ENCODE peak calls at places on chromosomes 11 and 22, in six cellular contexts. U is nephron progenitor cell, B is pancreas, P is neural crest cell, K is hepatocyte, D is fibroblast of lung. T is an unnamed sample.

GRCh38 chr11:130671801-130672700 is 223.6 kb downstream of the ADAMTS15 start:
- DNase-seq in B (peak; percentile 47), D (peak; percentile 89), U (peak; percentile 41), P (peak; percentile 16), K (peak; percentile 88), T (peak; percentile 91)

GRCh38 chr22:20748082-20748481 is 25.8 kb upstream of the SERPIND1 start:
- DNase-seq in D (no peak), U (no peak), P (no peak), B (no peak), K (no peak), T (no peak)

GRCh38 chr11:70539360-70540095 is 141.2 kb downstream of the CTTN start:
- DNase-seq in D (no peak), K (no peak), P (no peak), B (no peak), U (no peak), T (no peak)

GRCh38 chr11:61429346-61429690 is 457 bp downstream of the CPSF7 start:
- DNase-seq in K (peak; percentile 88), P (peak; percentile 73), B (no peak), D (peak; percentile 66), U (peak; percentile 89), T (no peak)

GRCh38 chr22:28142361-28142801 is 223.3 kb upstream of the PITPNB start:
- DNase-seq in B (no peak), P (no peak), U (peak; percentile 8), D (peak; percentile 92), K (peak; percentile 13), T (peak; percentile 93)

GRCh38 chr11:123977731-123978347 is at the start of gene OR10S1:
- DNase-seq in D (no peak), P (no peak), B (no peak), U (no peak), K (no peak), T (no peak)

GRCh38 chr11:13448876-13449275 is 14.1 kb downstream of the BTBD10 start:
- DNase-seq in D (peak; percentile 77), K (no peak), P (no peak), B (no peak), U (no peak), T (no peak)

GRCh38 chr22:20536590-20537324 is 29.3 kb downstream of the MED15 start:
- DNase-seq in K (no peak), D (no peak), P (no peak), U (no peak), B (no peak), T (no peak)

GRCh38 chr22:27842236-27842993 is 40.9 kb upstream of the MN1 start:
- DNase-seq in U (no peak), P (no peak), K (no peak), D (no peak), B (no peak), T (no peak)

GRCh38 chr11:62880231-62880802 is 379 bp upstream of the SLC3A2 start:
- DNase-seq in B (no peak), D (peak; percentile 75), P (peak; percentile 24), U (peak; percentile 36), K (peak; percentile 66), T (no peak)

GRCh38 chr11:59678813-59679165 is 10.0 kb upstream of the PATL1 start:
- DNase-seq in U (no peak), K (no peak), D (no peak), B (no peak), P (no peak), T (no peak)

GRCh38 chr11:125082611-125083311 is 19.7 kb downstream of the SLC37A2 start:
- DNase-seq in D (peak; percentile 87), B (no peak), K (peak; percentile 72), P (no peak), U (no peak), T (peak; percentile 13)

GRCh38 chr11:3977078-3977477 is 117.5 kb upstream of the RRM1 start:
- DNase-seq in B (no peak), P (no peak), U (no peak), K (no peak), D (no peak), T (no peak)

GRCh38 chr11:16278273-16278672 is 78.1 kb downstream of the SOX6 start:
- DNase-seq in K (no peak), B (no peak), D (no peak), P (no peak), U (no peak), T (no peak)

GRCh38 chr11:9530901-9531625 is 42.4 kb upstream of the WEE1 start:
- DNase-seq in K (no peak), P (no peak), U (no peak), B (no peak), D (no peak), T (no peak)

GRCh38 chr11:126647735-126648134 is 292.2 kb downstream of the ST3GAL4 start:
- DNase-seq in B (no peak), P (no peak), K (peak; percentile 49), U (no peak), D (peak; percentile 26), T (peak; percentile 68)

GRCh38 chr11:58006940-58007339 is 16.7 kb upstream of the OR9Q1 start:
- DNase-seq in P (no peak), B (no peak), K (no peak), U (no peak), D (no peak), T (no peak)

GRCh38 chr11:47331454-47332302 is 20.8 kb downstream of the MYBPC3 start:
- DNase-seq in B (no peak), D (no peak), U (no peak), P (no peak), K (no peak), T (no peak)

GRCh38 chr11:116829525-116830183 is at the start of gene APOC3:
- DNase-seq in D (peak; percentile 26), K (peak; percentile 80), U (no peak), B (no peak), P (no peak), T (no peak)

GRCh38 chr11:31500560-31500959 is 8.9 kb downstream of the IMMP1L start:
- DNase-seq in U (no peak), K (no peak), B (no peak), D (peak; percentile 56), P (no peak), T (no peak)

GRCh38 chr11:70381872-70382842 is 16.2 kb upstream of the CTTN start:
- DNase-seq in D (peak; percentile 85), B (no peak), P (no peak), U (no peak), K (no peak), T (peak; percentile 61)

GRCh38 chr11:61079416-61080150 is 22.7 kb upstream of the CD5 start:
- DNase-seq in P (no peak), D (no peak), U (no peak), K (no peak), B (no peak), T (no peak)

GRCh38 chr11:126404367-126404766 is 48.9 kb downstream of the ST3GAL4 start:
- DNase-seq in B (no peak), D (no peak), U (no peak), P (no peak), K (no peak), T (no peak)

GRCh38 chr11:76803811-76804600 is 20.9 kb downstream of the TSKU start:
- DNase-seq in K (no peak), B (no peak), P (no peak), U (no peak), D (peak; percentile 63), T (no peak)

DNA sequence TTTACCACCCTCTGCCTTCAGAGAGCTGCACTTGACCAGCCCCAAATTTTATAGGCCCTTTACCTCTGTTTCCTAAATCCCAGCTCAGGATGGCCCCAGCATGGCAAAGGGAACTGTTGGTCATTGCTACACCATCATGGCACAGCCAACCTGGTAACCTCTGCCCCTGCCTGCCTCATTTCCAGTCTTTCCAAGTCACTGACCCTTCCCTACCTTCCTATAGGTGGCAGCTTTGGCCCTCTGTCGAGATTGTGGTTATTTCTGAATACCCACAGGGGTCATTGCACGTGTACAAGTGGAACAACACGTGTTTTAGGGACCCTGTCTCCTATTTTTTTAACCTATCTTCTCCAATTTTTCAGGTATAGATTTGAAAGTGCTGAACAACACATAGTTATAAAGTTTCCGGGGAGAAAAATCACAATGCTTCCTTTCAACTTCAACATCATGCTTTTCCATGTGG is 2.8 kb downstream of the GALNT18 start:
- DNase-seq in D (no peak), P (no peak), B (no peak), K (peak; percentile 13), U (no peak), T (no peak)
- TF ChIP-seq CTCF in D (no peak), P (no peak), B (no peak), K (no peak), U (no peak), T (no peak)

GRCh38 chr11:119056397-119056999 is 507 bp downstream of the HYOU1 start:
- DNase-seq in U (no peak), B (peak; percentile 60), D (no peak), K (peak; percentile 63), P (peak; percentile 22), T (no peak)

GRCh38 chr11:119057000-119057769 is at the start of gene HYOU1:
- DNase-seq in D (peak; percentile 95), U (peak; percentile 100), K (peak; percentile 99), P (peak; percentile 98), B (peak; percentile 98), T (peak; percentile 86)

GRCh38 chr11:119052163-119052814 is 4.7 kb downstream of the HYOU1 start:
- DNase-seq in U (no peak), B (no peak), D (no peak), P (no peak), K (no peak), T (no peak)

GRCh38 chr11:119054418-119054817 is 2.6 kb downstream of the HYOU1 start:
- DNase-seq in B (no peak), U (no peak), D (no peak), P (no peak), K (no peak), T (no peak)

DNA sequence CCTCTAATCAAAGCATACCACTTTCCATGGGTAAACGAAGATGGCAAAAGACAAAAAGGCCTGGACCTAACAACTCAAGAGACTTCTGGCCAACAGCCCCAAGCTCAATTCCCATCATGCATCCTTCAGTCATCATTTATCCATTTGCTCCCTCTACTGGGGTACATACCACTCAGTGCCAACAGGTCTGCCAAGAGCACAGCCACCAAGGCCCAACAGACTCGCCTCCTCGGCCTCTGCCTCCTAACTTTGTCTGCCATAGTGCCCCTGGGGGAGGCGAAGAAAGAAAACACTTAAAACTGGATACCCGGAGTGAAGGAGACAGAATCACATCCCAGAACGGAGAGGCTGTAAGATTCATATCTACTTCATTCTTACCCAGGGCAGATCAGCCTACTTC is 1.1 kb downstream of the HYOU1 start:
- DNase-seq in D (peak; percentile 34), P (no peak), K (peak; percentile 39), B (no peak), U (no peak), T (no peak)
- TF ChIP-seq CTCF in D (no peak), P (no peak), K (peak; percentile 17), B (no peak), U (no peak), T (no peak)

GRCh38 chr22:41048791-41049717 is 43.3 kb upstream of the EP300 start:
- DNase-seq in B (peak; percentile 50), D (peak; percentile 80), U (peak; percentile 81), P (peak; percentile 23), K (peak; percentile 83), T (peak; percentile 23)

GRCh38 chr22:41047741-41048140 is 44.7 kb upstream of the EP300 start:
- DNase-seq in U (no peak), K (no peak), B (no peak), D (peak; percentile 82), P (no peak), T (no peak)

GRCh38 chr22:41052661-41053490 is 39.5 kb upstream of the EP300 start:
- DNase-seq in K (peak; percentile 57), P (no peak), D (peak; percentile 63), U (no peak), B (no peak), T (peak; percentile 42)

GRCh38 chr22:41050873-41051272 is 41.5 kb upstream of the EP300 start:
- DNase-seq in U (no peak), D (no peak), K (no peak), P (no peak), B (no peak), T (no peak)
- TF ChIP-seq CTCF in U (no peak), D (no peak), K (no peak), P (peak; percentile 30), B (no peak), T (no peak)

GRCh38 chr11:103699216-103699615 is 337.2 kb upstream of the DDI1 start:
- DNase-seq in U (no peak), B (no peak), D (no peak), K (no peak), P (no peak), T (no peak)
- TF ChIP-seq CTCF in U (no peak), B (no peak), D (no peak), K (no peak), P (peak; percentile 29), T (peak; percentile 22)